ENCODE peak calls at places on chromosome 1, in eight cellular contexts. M is lower leg skin, J is tibial nerve, N is Peyer's patch, K is B cell, G is AG10803, X is kidney, D is fibroblast of the aortic adventitia. Y is an unnamed sample.

GRCh38 chr1:32870615-32871363 is at the start of gene FNDC5:
- DNase-seq in D (no peak), G (no peak), X (no peak), J (no peak), N (no peak), K (no peak), M (no peak), Y (peak; percentile 53)

GRCh38 chr1:162676767-162677166 is 44.5 kb downstream of the DDR2 start:
- DNase-seq in X (no peak), D (peak; percentile 75), J (no peak), M (no peak), N (no peak), K (no peak), G (no peak), Y (no peak)

GRCh38 chr1:204971700-204972336 is 71.2 kb upstream of the CNTN2 start:
- DNase-seq in M (no peak), N (no peak), G (peak; percentile 77), D (peak; percentile 69), J (no peak), X (no peak), K (no peak), Y (no peak)

GRCh38 chr1:46654012-46654411 is 14.2 kb downstream of the ATPAF1 start:
- DNase-seq in G (no peak), N (no peak), M (no peak), K (no peak), D (no peak), J (no peak), X (no peak), Y (no peak)

GRCh38 chr1:172460177-172460576 is 16.3 kb upstream of the PIGC start:
- DNase-seq in K (no peak), G (no peak), X (no peak), M (no peak), J (no peak), N (no peak), D (no peak), Y (no peak)

GRCh38 chr1:17251246-17251645 is 2.3 kb downstream of the PADI3 start:
- DNase-seq in D (no peak), G (no peak), M (no peak), K (no peak), N (no peak), J (no peak), X (no peak), Y (no peak)

GRCh38 chr1:4062560-4062959 is 162.5 kb upstream of the C1orf174 start:
- DNase-seq in M (no peak), D (no peak), N (no peak), J (no peak), X (no peak), G (no peak), K (peak; percentile 27), Y (no peak)

GRCh38 chr1:235763962-235764361 is 102.7 kb downstream of the LYST start:
- DNase-seq in X (no peak), D (no peak), M (no peak), K (no peak), J (no peak), N (no peak), G (no peak), Y (peak; percentile 15)

GRCh38 chr1:202516434-202516877 is 168.0 kb downstream of the PPP1R12B start:
- DNase-seq in G (no peak), K (no peak), N (no peak), D (no peak), X (no peak), J (no peak), M (no peak), Y (no peak)

GRCh38 chr1:2233997-2234761 is 6.1 kb downstream of the SKI start:
- DNase-seq in M (peak; percentile 92), X (peak; percentile 96), K (peak; percentile 71), G (peak; percentile 98), N (peak; percentile 93), J (peak; percentile 94), D (peak; percentile 96), Y (peak; percentile 72)

GRCh38 chr1:203340112-203340804 is 10.7 kb downstream of the FMOD start:
- DNase-seq in D (peak; percentile 89), M (peak; percentile 78), G (peak; percentile 79), J (no peak), K (peak; percentile 65), N (peak; percentile 86), X (no peak), Y (peak; percentile 89)

GRCh38 chr1:221766210-221766609 is 24.3 kb upstream of the DUSP10 start:
- DNase-seq in D (peak; percentile 45), G (peak; percentile 90), K (no peak), J (no peak), M (no peak), N (no peak), X (no peak), Y (no peak)

GRCh38 chr1:66439028-66439427 is 94.9 kb upstream of the SGIP1 start:
- DNase-seq in M (no peak), X (no peak), J (no peak), N (no peak), K (no peak), D (peak; percentile 34), G (peak; percentile 64), Y (peak; percentile 32)

GRCh38 chr1:194071200-194071599 is 884.8 kb upstream of the B3GALT2 start:
- DNase-seq in K (no peak), X (no peak), D (no peak), M (no peak), J (no peak), N (no peak), G (no peak), Y (no peak)

GRCh38 chr1:151159373-151159772 is 2.9 kb downstream of the TNFAIP8L2 start:
- DNase-seq in N (no peak), D (no peak), G (no peak), J (no peak), M (no peak), X (no peak), K (no peak), Y (no peak)

GRCh38 chr1:225435957-225436392 is 8.1 kb upstream of the LBR start:
- DNase-seq in G (no peak), K (peak; percentile 65), X (no peak), D (no peak), J (no peak), N (no peak), M (no peak), Y (no peak)

DNA sequence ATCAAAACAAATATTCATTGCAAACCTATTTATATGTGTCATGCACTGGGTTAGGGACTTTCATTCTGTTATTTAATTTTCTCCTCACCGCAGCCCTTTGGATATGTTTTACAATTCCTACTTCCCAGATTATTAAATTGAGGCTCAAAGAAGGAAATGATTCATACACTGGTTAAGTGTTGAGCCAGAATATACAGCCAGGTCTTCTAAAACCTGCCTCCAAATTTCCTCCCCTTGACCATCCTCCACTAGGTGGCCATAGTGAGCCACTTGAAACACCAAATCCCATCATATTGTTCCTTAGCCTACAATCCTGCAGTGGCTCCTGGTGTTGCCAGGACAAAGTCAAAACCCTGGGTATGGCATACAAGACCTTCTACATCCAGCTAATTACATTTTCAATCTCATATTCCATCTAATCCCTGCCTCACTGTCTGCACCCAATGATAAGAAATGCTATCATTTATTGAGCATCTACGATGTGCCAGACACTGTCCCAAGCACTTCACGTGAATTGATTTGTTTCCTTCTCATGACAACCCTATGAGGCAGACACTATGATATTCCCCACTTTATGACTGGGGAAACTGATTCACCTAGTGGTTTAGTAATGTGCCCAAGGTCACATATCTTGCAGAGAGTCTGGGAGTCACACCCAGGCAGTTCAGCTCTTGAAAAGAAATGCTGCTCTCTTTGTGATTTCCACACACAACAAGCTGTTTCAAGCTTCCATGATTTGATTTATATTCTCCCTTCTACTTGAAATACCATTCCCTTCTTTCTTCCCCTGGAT is 23.6 kb upstream of the KIRREL1 start:
- DNase-seq in N (peak; percentile 72), M (peak; percentile 20), G (peak; percentile 82), J (no peak), K (no peak), X (no peak), D (peak; percentile 95), Y (no peak)
- TF ChIP-seq CTCF in N (peak; percentile 79), M (peak; percentile 21), G (peak; percentile 97), J (peak; percentile 74), K (peak; percentile 59), X (peak; percentile 61), D (peak; percentile 97), Y (peak; percentile 72)

GRCh38 chr1:44367932-44368331 is 12.9 kb upstream of the ERI3 start:
- DNase-seq in X (no peak), J (no peak), D (no peak), G (no peak), M (no peak), K (no peak), N (no peak), Y (no peak)
- TF ChIP-seq CTCF in X (no peak), J (no peak), D (no peak), G (no peak), M (no peak), K (no peak), N (no peak), Y (no peak)

DNA sequence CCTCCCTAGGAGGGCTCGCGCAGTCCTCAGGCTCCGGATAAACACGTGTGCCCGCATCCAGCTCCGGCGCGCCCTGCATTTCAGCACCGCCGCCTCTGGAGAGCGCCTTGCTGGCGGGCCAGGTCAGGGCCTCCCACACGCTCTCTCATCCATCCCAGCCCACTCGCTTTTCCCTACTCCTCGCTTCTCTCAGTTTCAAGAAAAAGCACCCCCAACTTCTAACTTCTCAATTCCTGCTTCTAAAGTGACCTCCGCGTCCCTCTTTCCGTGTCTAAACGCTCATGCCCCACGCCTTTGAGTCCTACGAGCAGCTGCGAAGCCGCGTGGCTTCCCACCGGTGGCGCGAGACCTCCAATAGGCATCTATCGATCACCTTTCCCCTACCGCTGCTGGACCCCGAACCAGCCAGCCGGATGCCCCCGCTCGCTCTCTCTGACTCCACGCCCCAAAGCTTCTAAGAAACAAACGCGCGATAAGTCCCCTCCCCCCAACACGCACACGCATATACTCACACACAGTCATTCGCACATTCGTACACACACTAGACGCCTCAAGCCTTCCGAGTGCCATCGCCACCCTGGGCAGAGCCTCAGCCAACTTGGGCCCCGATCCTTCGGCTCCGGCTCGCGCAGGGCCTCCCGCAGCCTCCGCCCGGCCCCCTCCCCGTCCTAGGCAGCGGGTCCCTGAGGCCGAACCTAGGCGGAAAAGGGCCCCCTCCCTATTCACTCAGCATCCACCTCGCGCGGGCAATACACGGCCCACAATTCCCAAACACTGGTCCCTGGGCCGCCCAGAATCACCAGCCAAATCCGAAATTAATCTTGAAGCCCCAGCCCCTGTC is 1.1 kb downstream of the NMNAT2 start:
- DNase-seq in K (no peak), G (peak; percentile 39), N (peak; percentile 48), M (no peak), X (peak; percentile 83), J (no peak), D (peak; percentile 60), Y (no peak)
- TF ChIP-seq CTCF in K (no peak), G (no peak), N (no peak), M (no peak), X (no peak), J (no peak), D (no peak), Y (no peak)

GRCh38 chr1:176843352-176844297 is 320.9 kb downstream of the ASTN1 start:
- DNase-seq in M (no peak), X (no peak), D (peak; percentile 80), K (no peak), G (peak; percentile 77), J (no peak), N (no peak), Y (peak; percentile 15)
- TF ChIP-seq CTCF in M (no peak), X (peak; percentile 53), D (peak; percentile 55), K (no peak), G (peak; percentile 76), J (peak; percentile 77), N (peak; percentile 32), Y (peak; percentile 33)